ENCODE peak calls at places on chromosomes 13 and 19, in six cellular contexts. H is A673; Q is Panc1; A is CD8-positive, alpha-beta T cell; I is brain microvascular endothelial cell; S is Peyer's patch. K is an unnamed sample.

GRCh38 chr19:51535535-51535934 is 4.1 kb upstream of the SIGLEC6 start:
- DNase-seq in H (no peak), Q (no peak), A (no peak), I (no peak), S (no peak), K (no peak)

GRCh38 chr19:50679177-50680125 is 30.2 kb downstream of the C19orf81 start:
- DNase-seq in H (peak; percentile 88), Q (no peak), A (peak; percentile 74), I (peak; percentile 59), S (peak; percentile 87), K (peak; percentile 92)

GRCh38 chr13:53324656-53325055 is 296.0 kb downstream of the OLFM4 start:
- DNase-seq in H (no peak), Q (no peak), A (no peak), I (no peak), S (no peak), K (no peak)

GRCh38 chr13:32846556-32846955 is 169.7 kb upstream of the KL start:
- DNase-seq in H (no peak), Q (no peak), A (no peak), I (no peak), S (no peak), K (no peak)

GRCh38 chr13:35881360-35881759 is 249.8 kb downstream of the DCLK1 start:
- DNase-seq in H (peak; percentile 11), Q (no peak), A (no peak), I (no peak), S (no peak), K (peak; percentile 68)

GRCh38 chr13:77928909-77929308 is 10.3 kb upstream of the EDNRB start:
- DNase-seq in H (peak; percentile 79), Q (peak; percentile 8), A (no peak), I (no peak), S (no peak), K (no peak)

GRCh38 chr19:31387662-31388175 is 38.5 kb upstream of the TSHZ3 start:
- DNase-seq in H (no peak), Q (no peak), A (no peak), I (no peak), S (no peak), K (no peak)

GRCh38 chr13:99196466-99197256 is 4.0 kb upstream of the UBAC2 start:
- DNase-seq in H (no peak), Q (no peak), A (no peak), I (no peak), S (no peak), K (no peak)

GRCh38 chr19:661427-662196 is 1.4 kb downstream of the RNF126 start:
- DNase-seq in H (no peak), Q (no peak), A (peak; percentile 75), I (no peak), S (peak; percentile 85), K (no peak)

GRCh38 chr13:52846567-52847321 is 1.7 kb downstream of the PCDH8 start:
- DNase-seq in H (peak; percentile 74), Q (no peak), A (no peak), I (no peak), S (peak; percentile 62), K (peak; percentile 66)

GRCh38 chr13:41075034-41075433 is 13.7 kb downstream of the WBP4 start:
- DNase-seq in H (peak; percentile 40), Q (no peak), A (peak; percentile 33), I (no peak), S (no peak), K (no peak)

GRCh38 chr13:66405908-66406802 is 824.0 kb downstream of the PCDH9 start:
- DNase-seq in H (no peak), Q (peak; percentile 38), A (no peak), I (peak; percentile 37), S (no peak), K (no peak)

GRCh38 chr13:36920612-36921185 is 661 bp upstream of the SMAD9 start:
- DNase-seq in H (no peak), Q (no peak), A (no peak), I (no peak), S (no peak), K (no peak)

GRCh38 chr19:35609881-35610353 is 2.6 kb upstream of the HAUS5 start:
- DNase-seq in H (no peak), Q (no peak), A (peak; percentile 19), I (no peak), S (peak; percentile 60), K (no peak)

GRCh38 chr13:101211261-101211660 is 205.0 kb downstream of the NALCN start:
- DNase-seq in H (peak; percentile 58), Q (peak; percentile 8), A (no peak), I (no peak), S (no peak), K (no peak)

GRCh38 chr19:4578552-4579248 is 19.2 kb upstream of the SEMA6B start:
- DNase-seq in H (no peak), Q (no peak), A (no peak), I (no peak), S (no peak), K (no peak)

GRCh38 chr13:109494955-109495354 is 291.4 kb downstream of the IRS2 start:
- DNase-seq in H (peak; percentile 85), Q (no peak), A (no peak), I (peak; percentile 64), S (no peak), K (no peak)

GRCh38 chr19:7612282-7613274 is 16.8 kb downstream of the XAB2 start:
- DNase-seq in H (no peak), Q (no peak), A (no peak), I (no peak), S (no peak), K (no peak)

GRCh38 chr13:101795460-101795859 is 343.0 kb downstream of the ITGBL1 start:
- DNase-seq in H (no peak), Q (no peak), A (no peak), I (no peak), S (no peak), K (no peak)

GRCh38 chr13:35621989-35622388 is 145.5 kb upstream of the MAB21L1 start:
- DNase-seq in H (no peak), Q (no peak), A (no peak), I (no peak), S (no peak), K (no peak)

GRCh38 chr19:6209233-6209632 is 70.5 kb downstream of the MLLT1 start:
- DNase-seq in H (no peak), Q (no peak), A (no peak), I (no peak), S (no peak), K (no peak)

GRCh38 chr13:50893211-50893852 is 16.3 kb upstream of the RNASEH2B start:
- DNase-seq in H (peak; percentile 10), Q (no peak), A (no peak), I (no peak), S (no peak), K (no peak)

GRCh38 chr13:83765796-83766195 is 116.5 kb downstream of the SLITRK1 start:
- DNase-seq in H (no peak), Q (no peak), A (no peak), I (no peak), S (no peak), K (no peak)

GRCh38 chr19:9032136-9032626 is 22.0 kb upstream of the MUC16 start:
- DNase-seq in H (no peak), Q (no peak), A (no peak), I (no peak), S (no peak), K (no peak)

GRCh38 chr19:45423033-45423588 is 606 bp downstream of the ERCC1 start:
- DNase-seq in H (no peak), Q (no peak), A (peak; percentile 84), I (no peak), S (no peak), K (no peak)

GRCh38 chr19:45424191-45425058 is 708 bp upstream of the ERCC1 start:
- DNase-seq in H (peak; percentile 94), Q (no peak), A (peak; percentile 35), I (peak; percentile 91), S (peak; percentile 86), K (no peak)

GRCh38 chr19:45423589-45424190 is at the start of gene ERCC1:
- DNase-seq in H (peak; percentile 97), Q (no peak), A (peak; percentile 54), I (peak; percentile 97), S (peak; percentile 100), K (peak; percentile 78)

GRCh38 chr19:45428385-45429231 is 4.9 kb upstream of the ERCC1 start:
- DNase-seq in H (peak; percentile 63), Q (no peak), A (no peak), I (peak; percentile 39), S (no peak), K (no peak)
- TF ChIP-seq CTCF in H (peak; percentile 63), Q (no peak), A (no peak), I (peak; percentile 64), S (peak; percentile 18), K (peak; percentile 38)

DNA sequence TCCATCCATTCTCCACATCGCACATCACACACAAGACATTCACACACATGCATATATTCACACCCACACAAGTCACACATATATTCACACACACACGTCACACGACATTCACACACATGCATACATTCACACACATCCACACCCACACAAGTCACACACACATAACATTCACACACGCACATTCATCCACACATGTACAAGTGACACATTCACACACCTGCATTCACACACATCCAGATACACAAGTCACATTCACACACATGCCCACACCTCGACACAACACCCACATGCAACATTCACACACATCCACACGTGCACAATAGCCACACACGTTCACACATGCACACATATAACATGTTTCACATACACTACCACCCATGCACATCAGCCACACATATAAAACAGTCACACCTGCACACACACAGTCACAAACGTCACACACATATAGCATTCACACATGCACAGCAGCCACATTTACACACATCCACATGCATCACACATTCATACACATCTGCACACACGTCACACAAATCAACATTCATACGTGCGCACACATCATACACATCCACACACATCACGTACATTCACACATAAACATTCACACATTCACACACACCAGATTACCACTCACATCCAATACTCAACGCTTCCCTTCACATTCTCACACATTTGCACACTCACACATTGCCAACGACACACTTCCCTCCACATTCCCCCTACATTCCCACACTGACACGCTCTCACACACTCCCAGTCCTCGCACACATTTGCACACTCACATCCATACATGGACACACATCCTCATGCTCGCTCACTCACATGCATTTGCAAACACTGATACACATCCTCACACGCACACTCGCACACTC is 41.0 kb downstream of the ANKRD10 start:
- DNase-seq in H (no peak), Q (no peak), A (no peak), I (no peak), S (no peak), K (no peak)
- H3K27ac ChIP-seq in H (no peak overlapping the region), Q (no peak overlapping the region), A (no peak overlapping the region), I (no peak overlapping the region), S (no peak overlapping the region), K (no peak overlapping the region)

DNA sequence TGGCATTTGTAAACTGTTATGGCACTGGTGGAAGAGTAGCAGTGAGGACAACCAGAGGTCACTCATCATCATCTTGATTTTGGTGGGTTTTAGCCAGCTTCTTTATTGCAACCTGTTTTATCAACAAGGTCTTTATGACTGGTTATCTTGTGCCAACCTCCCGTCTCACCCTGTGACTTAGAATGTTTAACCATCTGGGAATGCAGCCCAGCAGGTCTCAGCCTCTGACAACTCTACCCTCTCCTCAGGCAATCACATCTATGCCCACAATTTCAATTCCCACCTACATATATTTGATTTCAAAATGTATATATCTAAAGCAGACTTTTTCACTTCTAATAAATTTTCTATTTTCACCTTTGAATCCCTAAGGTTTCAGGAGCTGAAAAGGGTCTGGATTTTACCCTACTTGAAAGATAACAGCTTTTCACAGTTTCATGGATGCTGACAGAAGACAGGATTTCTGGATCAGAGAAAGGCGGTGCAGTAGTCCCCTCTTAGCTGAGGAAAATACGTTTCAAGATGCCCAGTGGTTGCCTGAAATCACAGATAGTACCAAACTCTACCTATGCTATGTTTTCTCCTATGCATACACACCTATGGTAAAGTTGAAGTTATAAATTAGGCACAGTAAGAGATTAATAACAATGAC is 1171.8 kb downstream of the DIAPH3 start:
- DNase-seq in H (no peak), Q (no peak), A (no peak), I (no peak), S (no peak), K (no peak)
- H3K4me3 ChIP-seq in H (no peak overlapping the region), Q (no peak overlapping the region), A (no peak overlapping the region), I (no peak overlapping the region), S (no peak overlapping the region), K (no peak overlapping the region)

GRCh38 chr13:72716776-72717175 is 10.7 kb downstream of the MZT1 start:
- DNase-seq in H (no peak), Q (no peak), A (no peak), I (peak; percentile 24), S (no peak), K (no peak)
- TF ChIP-seq CTCF in H (no peak), Q (no peak), A (no peak), I (no peak), S (no peak), K (no peak)